ENCODE peak calls at places on chromosomes 16 and 17, in ten cellular contexts. R is upper lobe of right lung; F is fibroblast of mammary gland; L is effector CD4-positive, alpha-beta T cell; S is NCI-H748 treated with DMSO at 0.1 percent for 48 hours; U is CD8-positive, alpha-beta T cell; E is esophagus squamous epithelium; M is T-helper 17 cell; J is activated T-cell treated with anti-CD3 and anti-CD28 coated beads for 1 hour; Y is neuronal stem cell. Z is an unnamed sample.

GRCh38 chr16:305916-306315 is 23.0 kb downstream of the PDIA2 start:
- DNase-seq in R (no peak), F (peak; percentile 9), L (no peak), S (no peak), U (no peak), E (no peak), M (no peak), J (no peak), Y (no peak), Z (no peak)

GRCh38 chr16:53053967-53054669 is 673 bp upstream of the CHD9 start:
- DNase-seq in R (peak; percentile 70), F (peak; percentile 39), L (no peak), S (no peak), U (peak; percentile 21), E (no peak), M (no peak), J (peak; percentile 0), Y (no peak), Z (no peak)

GRCh38 chr17:77327566-77328463 is 187.0 kb downstream of the SEC14L1 start:
- DNase-seq in R (peak; percentile 54), F (no peak), L (no peak), S (no peak), U (no peak), E (no peak), M (no peak), J (no peak), Y (no peak), Z (no peak)

GRCh38 chr16:23348579-23349469 is 46.7 kb downstream of the SCNN1B start:
- DNase-seq in R (no peak), F (no peak), L (no peak), S (no peak), U (no peak), E (no peak), M (no peak), J (no peak), Y (no peak), Z (no peak)

GRCh38 chr16:4262303-4262835 is 10.5 kb downstream of the TFAP4 start:
- DNase-seq in R (no peak), F (no peak), L (no peak), S (no peak), U (no peak), E (no peak), M (no peak), J (no peak), Y (no peak), Z (no peak)

GRCh38 chr16:64051826-64052225 is 1070.0 kb downstream of the CDH11 start:
- DNase-seq in R (no peak), F (peak; percentile 6), L (no peak), S (peak; percentile 39), U (no peak), E (no peak), M (no peak), J (no peak), Y (peak; percentile 4), Z (peak; percentile 18)

GRCh38 chr16:30416047-30416603 is 8.7 kb downstream of the ZNF771 start:
- DNase-seq in R (no peak), F (no peak), L (no peak), S (no peak), U (no peak), E (no peak), M (no peak), J (no peak), Y (no peak), Z (no peak)

GRCh38 chr16:9297437-9298113 is 206.1 kb downstream of the HAPSTR1 start:
- DNase-seq in R (no peak), F (peak; percentile 16), L (no peak), S (peak; percentile 2), U (no peak), E (no peak), M (no peak), J (no peak), Y (no peak), Z (peak; percentile 3)

GRCh38 chr17:64984776-64985521 is 65.7 kb upstream of the LRRC37A3 start:
- DNase-seq in R (no peak), F (peak; percentile 16), L (peak; percentile 59), S (no peak), U (peak; percentile 80), E (no peak), M (peak; percentile 32), J (peak; percentile 22), Y (no peak), Z (peak; percentile 64)

GRCh38 chr17:75047398-75048098 is 523 bp downstream of the KCTD2 start:
- DNase-seq in R (peak; percentile 76), F (no peak), L (peak; percentile 14), S (no peak), U (peak; percentile 38), E (no peak), M (no peak), J (no peak), Y (peak; percentile 38), Z (peak; percentile 6)

GRCh38 chr17:43659823-43660222 is 1.9 kb downstream of the MEOX1 start:
- DNase-seq in R (no peak), F (no peak), L (no peak), S (no peak), U (no peak), E (no peak), M (no peak), J (no peak), Y (no peak), Z (no peak)

GRCh38 chr17:60161598-60162330 is 12.0 kb downstream of the CA4 start:
- DNase-seq in R (peak; percentile 66), F (no peak), L (no peak), S (no peak), U (no peak), E (no peak), M (no peak), J (no peak), Y (no peak), Z (no peak)

GRCh38 chr17:64938925-64939474 is 19.7 kb upstream of the LRRC37A3 start:
- DNase-seq in R (peak; percentile 84), F (peak; percentile 26), L (peak; percentile 21), S (no peak), U (peak; percentile 31), E (no peak), M (peak; percentile 24), J (peak; percentile 32), Y (no peak), Z (peak; percentile 42)

GRCh38 chr16:61678182-61678581 is 358.1 kb downstream of the CDH8 start:
- DNase-seq in R (no peak), F (no peak), L (no peak), S (no peak), U (no peak), E (no peak), M (no peak), J (no peak), Y (no peak), Z (no peak)

Z was measured in EH.